ENCODE peak calls at places on chromosomes 1 and 21, in eight cellular contexts. J is ovary; G is stomach; A is ascending aorta; W is HL-60; K is naive thymus-derived CD4-positive, alpha-beta T cell; H is heart left ventricle; R is colonic mucosa. V is an unnamed sample. For H3K27me3, the result is how much of the 10 kb centered on the place peaks cover.

GRCh38 chr1:13754510-13755103 is 54.6 kb downstream of the PRDM2 start:
- DNase-seq in G (no peak), K (no peak), W (no peak), A (no peak), H (peak), J (no peak), R (no peak), V (no peak)

GRCh38 chr1:50497007-50497406 is 73.8 kb upstream of the DMRTA2 start:
- DNase-seq in W (no peak), G (no peak), H (no peak), K (no peak), R (no peak), J (no peak), A (no peak), V (no peak)

GRCh38 chr1:165353731-165354671 is 2.5 kb downstream of the LMX1A start:
- DNase-seq in W (no peak), G (no peak), K (no peak), R (no peak), A (no peak), J (no peak), H (no peak), V (no peak)

GRCh38 chr1:47738560-47739182 is 258.5 kb downstream of the TRABD2B start:
- DNase-seq in A (no peak), G (peak), K (no peak), R (peak), J (no peak), H (no peak), W (no peak), V (peak)

GRCh38 chr1:4345126-4345525 is 309.3 kb upstream of the AJAP1 start:
- DNase-seq in R (no peak), A (no peak), W (no peak), H (no peak), G (no peak), K (no peak), J (no peak), V (no peak)

GRCh38 chr1:51445346-51446090 is 73.5 kb downstream of the EPS15 start:
- DNase-seq in A (no peak), R (no peak), K (no peak), W (no peak), G (no peak), J (no peak), H (no peak), V (no peak)

GRCh38 chr1:183129921-183130675 is 56.0 kb upstream of the LAMC2 start:
- DNase-seq in K (no peak), J (no peak), H (no peak), A (no peak), R (no peak), G (no peak), W (no peak), V (no peak)

GRCh38 chr1:182122265-182122664 is 60.8 kb upstream of the ZNF648 start:
- DNase-seq in H (no peak), W (no peak), K (no peak), G (no peak), J (no peak), A (no peak), R (no peak), V (no peak)

GRCh38 chr1:93056214-93056613 is 22.9 kb upstream of the MTF2 start:
- DNase-seq in R (no peak), K (no peak), G (no peak), J (no peak), W (no peak), A (no peak), H (no peak), V (no peak)

GRCh38 chr1:230568008-230568407 is 74.3 kb upstream of the COG2 start:
- DNase-seq in J (no peak), W (no peak), H (no peak), G (peak), K (no peak), R (peak), A (no peak), V (no peak)

GRCh38 chr1:228140724-228141081 is 624 bp downstream of the GUK1 start:
- DNase-seq in J (no peak), R (no peak), H (no peak), W (no peak), G (no peak), A (no peak), K (no peak), V (no peak)

DNA sequence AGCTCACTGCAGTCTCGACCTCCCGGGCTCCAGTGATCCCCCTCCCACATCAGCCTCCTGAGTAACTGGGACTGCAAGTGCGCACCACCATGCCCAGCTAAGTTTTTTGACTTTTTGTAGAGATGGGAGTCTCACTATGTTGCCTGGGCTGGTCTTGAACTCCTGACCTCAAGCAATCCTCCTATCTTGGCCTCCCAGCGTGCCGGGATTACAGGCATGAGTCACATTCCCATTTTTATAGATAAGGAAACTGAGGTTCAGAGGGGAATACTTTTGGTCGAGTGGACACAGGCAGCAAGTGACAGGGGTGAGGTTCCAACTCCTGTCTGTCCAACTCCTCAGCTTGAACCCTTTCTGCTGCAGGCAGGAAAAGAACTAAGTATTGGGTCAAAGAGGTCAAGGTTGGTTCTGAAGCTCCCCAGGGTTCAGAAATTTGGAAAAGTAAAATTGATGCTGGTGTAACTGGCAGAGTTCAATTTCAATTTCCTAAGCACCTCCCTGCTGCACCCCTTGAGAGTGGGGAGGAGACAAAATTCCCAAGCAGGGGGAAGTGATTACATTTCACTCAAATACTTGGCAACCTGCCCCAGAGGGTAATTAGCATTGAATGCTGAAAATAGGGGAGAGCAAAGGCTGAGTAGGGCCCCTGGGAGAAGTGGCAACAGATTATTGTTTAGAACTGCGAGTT is 17.6 kb upstream of the ALPL start:
- DNase-seq in W (no peak), J (no peak), G (no peak), K (no peak), H (no peak), R (no peak), A (no peak), V (no peak)
- H3K4me3 ChIP-seq in W (no peak), J (no peak), G (no peak), K (no peak), H (no peak), R (no peak), A (no peak), V (no peak)

GRCh38 chr1:90104941-90105593 is 110.2 kb downstream of the ZNF326 start:
- DNase-seq in H (no peak), J (no peak), W (no peak), R (no peak), A (no peak), G (no peak), K (no peak), V (no peak)
- H3K27me3 ChIP-seq in H (under half), J (under half), W (under half), R (under half), A (under half), G (under half), K (under half), V (half or more)

GRCh38 chr1:243850368-243851128 is 505 bp upstream of the AKT3 start:
- DNase-seq in R (peak), K (peak), H (peak), W (peak), A (peak), J (peak), G (peak), V (peak)

GRCh38 chr1:243849089-243850012 is 692 bp downstream of the AKT3 start:
- DNase-seq in H (peak), J (peak), G (peak), W (no peak), A (no peak), K (peak), R (peak), V (peak)

GRCh38 chr1:243850013-243850367 is at the start of gene AKT3:
- DNase-seq in K (no peak), J (no peak), A (no peak), R (no peak), H (no peak), G (peak), W (peak), V (no peak)

GRCh38 chr1:243851129-243851756 is 1.2 kb upstream of the AKT3 start:
- DNase-seq in R (no peak), J (no peak), G (no peak), A (no peak), W (peak), H (no peak), K (no peak), V (peak)

GRCh38 chr1:243851765-243852164 is 1.7 kb upstream of the AKT3 start:
- DNase-seq in K (no peak), A (no peak), R (no peak), G (no peak), W (no peak), H (no peak), J (no peak), V (no peak)
- H3K4me3 ChIP-seq in K (no peak), A (peak), R (no peak), G (no peak), W (no peak), H (no peak), J (no peak), V (peak)

GRCh38 chr1:25990702-25991395 is 7.0 kb downstream of the PAFAH2 start:
- DNase-seq in K (peak), H (no peak), A (no peak), G (no peak), J (no peak), R (no peak), W (peak), V (no peak)
- H3K27me3 ChIP-seq in K (under half), H (under half), A (under half), G (under half), J (under half), R (under half), W (under half), V (under half)

DNA sequence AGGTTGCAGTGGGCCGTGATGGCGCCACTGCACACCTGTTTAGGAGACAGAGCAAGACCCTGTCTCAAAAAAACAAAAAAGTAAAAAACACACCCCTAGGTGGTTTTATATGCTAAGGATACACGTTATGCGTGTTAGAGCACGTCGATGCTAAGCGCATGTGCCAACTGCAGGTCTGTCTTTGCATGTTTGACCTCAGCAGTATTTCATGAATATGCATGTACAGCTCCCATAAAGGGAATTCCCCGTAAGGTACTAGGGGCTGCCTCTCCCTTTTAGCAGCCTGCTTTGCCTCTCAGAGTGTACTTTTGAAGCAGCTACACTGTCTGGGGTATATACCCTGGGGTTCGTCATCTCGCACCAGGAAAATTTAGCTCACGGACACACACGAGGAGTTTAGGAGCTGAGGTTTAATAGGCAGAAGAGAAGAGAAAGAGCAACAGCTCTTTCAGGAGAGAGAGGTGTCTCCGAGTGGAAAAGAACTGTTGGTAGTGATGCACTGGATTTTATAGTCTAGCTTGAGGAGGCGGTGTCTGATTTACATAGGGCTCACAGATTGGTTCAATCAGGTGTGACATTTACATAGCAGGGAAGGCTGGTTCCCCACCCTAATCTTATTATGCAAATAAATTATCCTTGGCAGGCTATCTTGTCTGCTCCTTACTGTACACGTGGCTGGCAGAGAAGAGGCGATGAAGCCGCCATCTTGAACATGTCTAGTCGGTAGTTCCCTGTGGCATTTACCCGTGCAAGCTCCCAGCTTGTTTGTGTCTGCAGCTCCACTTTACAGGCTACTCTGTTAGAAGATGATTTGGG is 4.2 kb upstream of the OTUD3 start:
- DNase-seq in K (no peak), J (no peak), R (peak), G (peak), A (no peak), W (no peak), H (no peak), V (no peak)
- H3K4me3 ChIP-seq in K (no peak), J (no peak), R (no peak), G (no peak), A (no peak), W (no peak), H (no peak), V (no peak)

GRCh38 chr1:54980528-54981241 is at the start of gene TMEM61:
- DNase-seq in J (no peak), A (no peak), K (no peak), H (no peak), W (no peak), G (peak), R (peak), V (no peak)
- H3K27me3 ChIP-seq in J (under half), A (under half), K (under half), H (under half), W (under half), G (under half), R (under half), V (under half)

GRCh38 chr1:103953386-103953785 is 203.7 kb downstream of the AMY1C start:
- DNase-seq in R (no peak), W (no peak), A (no peak), H (no peak), J (no peak), K (no peak), G (no peak), V (no peak)
- H3K4me3 ChIP-seq in R (no peak), W (no peak), A (no peak), H (no peak), J (no peak), K (no peak), G (no peak), V (no peak)

DNA sequence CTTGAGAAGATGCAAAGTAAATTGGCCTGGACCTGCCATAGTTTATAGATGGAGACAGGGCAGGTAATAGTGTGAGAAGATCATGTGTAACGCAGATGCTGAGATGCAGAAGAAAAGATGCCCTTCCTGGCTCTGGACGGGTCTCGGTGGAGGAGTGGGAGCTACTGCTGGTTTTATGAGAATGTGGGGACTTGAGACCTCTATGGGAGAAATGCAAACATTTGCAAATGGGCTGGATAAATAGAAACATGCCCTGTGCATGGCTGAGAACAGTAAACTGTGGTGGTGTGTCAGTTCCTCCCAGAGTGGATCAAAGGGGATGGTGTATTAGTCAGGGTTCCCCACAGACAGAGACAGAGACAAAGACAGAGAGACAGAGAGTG is 21.9 kb downstream of the UBASH3A start:
- DNase-seq in J (no peak), G (no peak), H (no peak), R (no peak), W (no peak), K (no peak), A (no peak), V (no peak)
- H3K27me3 ChIP-seq in J (under half), G (under half), H (under half), R (under half), W (under half), K (under half), A (under half), V (under half)

V was measured in heart right ventricle.